ENCODE peak calls at places on chromosomes 3 and 15, in four cellular contexts. O is IMR-90, Y is tibial artery, X is GM23248. B is an unnamed sample.

GRCh38 chr3:67000006-67000405 is 1.9 kb downstream of the KBTBD8 start:
- DNase-seq in O (peak; percentile 86), Y (no peak), X (peak; percentile 87), B (no peak)

GRCh38 chr15:63023351-63023945 is 19.1 kb upstream of the TPM1 start:
- DNase-seq in O (peak; percentile 91), Y (no peak), X (peak; percentile 95), B (no peak)

GRCh38 chr3:37544869-37545352 is 316.8 kb upstream of the CTDSPL start:
- DNase-seq in O (no peak), Y (no peak), X (no peak), B (no peak)

GRCh38 chr15:68620721-68621528 is 42.1 kb downstream of the CORO2B start:
- DNase-seq in O (peak; percentile 98), Y (peak; percentile 92), X (peak; percentile 97), B (peak; percentile 77)

GRCh38 chr15:56923174-56923579 is 4.7 kb downstream of the TCF12 start:
- DNase-seq in O (no peak), Y (no peak), X (no peak), B (no peak)

GRCh38 chr3:46693897-46694235 is 387 bp upstream of the ALS2CL start:
- DNase-seq in O (no peak), Y (peak; percentile 33), X (peak; percentile 79), B (peak; percentile 23)

GRCh38 chr15:19973718-19974117 is 567.9 kb downstream of the GOLGA6L6 start:
- DNase-seq in O (no peak), Y (no peak), X (no peak), B (peak; percentile 71)

GRCh38 chr3:48715179-48715800 is 1.7 kb downstream of the IP6K2 start:
- DNase-seq in O (peak; percentile 69), Y (no peak), X (peak; percentile 88), B (no peak)

GRCh38 chr3:101195951-101196713 is 124.2 kb downstream of the IMPG2 start:
- DNase-seq in O (peak; percentile 72), Y (no peak), X (peak; percentile 80), B (no peak)

GRCh38 chr15:40090774-40091455 is 17.8 kb downstream of the BMF start:
- DNase-seq in O (no peak), Y (no peak), X (no peak), B (no peak)

GRCh38 chr3:71054312-71054711 is 529.2 kb downstream of the FOXP1 start:
- DNase-seq in O (no peak), Y (no peak), X (no peak), B (no peak)

GRCh38 chr3:181265750-181266333 is 276.3 kb upstream of the DNAJC19 start:
- DNase-seq in O (no peak), Y (no peak), X (peak; percentile 0), B (no peak)

GRCh38 chr3:113269661-113270060 is 58.3 kb downstream of the BOC start:
- DNase-seq in O (no peak), Y (no peak), X (no peak), B (no peak)

GRCh38 chr3:128348805-128349531 is 117.7 kb downstream of the DNAJB8 start:
- DNase-seq in O (peak; percentile 13), Y (no peak), X (peak; percentile 19), B (no peak)

GRCh38 chr3:21846976-21847375 is 96.0 kb upstream of the ZNF385D start:
- DNase-seq in O (no peak), Y (no peak), X (peak; percentile 38), B (no peak)

GRCh38 chr15:31487811-31488436 is 161.3 kb downstream of the KLF13 start:
- DNase-seq in O (peak; percentile 43), Y (no peak), X (peak; percentile 87), B (peak; percentile 10)

DNA sequence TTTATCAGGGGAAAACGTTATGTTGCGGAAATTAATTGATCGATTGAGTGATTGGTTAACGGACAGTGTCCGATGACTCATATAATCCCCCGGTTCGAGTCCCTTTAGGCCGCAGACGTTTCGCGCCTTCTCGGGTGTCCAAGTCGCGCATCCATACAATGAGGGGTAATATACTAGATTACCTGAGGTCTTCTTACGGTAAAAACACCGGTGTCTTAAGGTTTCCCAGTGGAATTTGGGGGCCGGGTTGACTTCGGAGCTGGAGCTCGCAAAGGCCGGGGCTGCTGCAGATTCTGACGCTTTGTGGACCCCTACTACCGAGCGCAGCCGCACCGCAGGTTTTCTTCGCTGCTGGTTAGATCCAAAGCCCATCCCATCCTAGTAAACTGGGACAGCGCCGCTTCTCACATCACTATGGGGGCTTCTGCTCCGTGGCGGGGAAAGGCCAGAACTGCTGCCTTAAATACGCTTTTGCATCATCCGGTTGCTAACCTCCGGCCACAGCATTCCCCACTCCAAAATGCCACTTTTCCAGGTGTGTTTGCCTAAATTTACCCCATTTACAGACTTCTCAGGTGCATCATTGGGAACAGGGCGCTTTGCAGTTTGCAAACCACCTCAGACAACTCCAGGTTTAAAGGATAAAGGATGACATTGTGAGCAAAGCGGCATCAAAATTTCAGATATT is 858 bp upstream of the SACM1L start:
- DNase-seq in O (peak; percentile 33), Y (peak; percentile 49), X (peak; percentile 42), B (peak; percentile 43)
- H3K27ac ChIP-seq in O (no peak overlapping the region), Y (peak overlapping the region; percentile 95), X (no peak overlapping the region), B (no peak overlapping the region)

DNA sequence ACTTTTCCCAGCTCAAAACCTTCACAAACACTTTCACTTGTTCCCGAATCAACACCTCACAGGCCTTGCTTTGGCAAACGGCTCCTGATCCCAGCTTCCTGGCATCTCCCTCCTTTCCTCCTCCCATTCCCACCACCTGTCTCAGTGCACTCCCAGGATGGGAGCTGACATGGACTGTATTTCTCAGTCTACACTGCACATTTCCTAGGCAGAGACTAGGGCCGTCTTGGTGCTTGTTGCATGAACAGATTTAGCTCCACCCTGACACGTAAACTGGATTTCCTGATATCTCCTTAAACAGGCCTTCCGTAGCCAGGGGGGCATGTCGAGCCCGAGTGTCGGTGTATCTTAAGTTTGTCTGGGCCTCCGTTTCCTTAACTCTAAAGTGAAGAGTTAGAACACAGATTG is 790 bp upstream of the WHAMM start:
- DNase-seq in O (no peak), Y (no peak), X (no peak), B (no peak)
- H3K4me1 ChIP-seq in O (no peaks in the 10 kb centered on the region), Y (peaks cover 13% of the 10 kb centered on the region), X (peaks cover 20% of the 10 kb centered on the region), B (no peaks in the 10 kb centered on the region)

GRCh38 chr3:135865085-135865484 is 100.4 kb upstream of the PPP2R3A start:
- DNase-seq in O (peak; percentile 21), Y (no peak), X (peak; percentile 45), B (no peak)
- H3K27ac ChIP-seq in O (no peak overlapping the region), Y (no peak overlapping the region), X (no peak overlapping the region), B (no peak overlapping the region)

GRCh38 chr3:43587303-43587702 is 34.5 kb downstream of the ANO10 start:
- DNase-seq in O (no peak), Y (no peak), X (no peak), B (no peak)
- H3K4me1 ChIP-seq in O (peaks cover 7% of the 10 kb centered on the region), Y (peaks cover 10% of the 10 kb centered on the region), X (peaks cover 9% of the 10 kb centered on the region), B (no peaks in the 10 kb centered on the region)

B was measured in testis.